ENCODE peak calls at places on chromosomes 16 and 17, in nine cellular contexts. One of them, this sample, is unnamed.
A peak's percentile ranks its signal among the peaks of the same experiment; 100 is the strongest.

GRCh38 chr17:47895254-47895855 is 681 bp upstream of the SP2 start:
- DNase-seq in SK-N-SH: no peak
- DNase-seq in A549: peak; percentile 31
- DNase-seq in MM.1S: peak; percentile 27
- DNase-seq in lower lobe of right lung: peak; percentile 67
- DNase-seq in HCT116: no peak
- DNase-seq in colonic mucosa: peak; percentile 55
- DNase-seq in tibial artery: no peak
- DNase-seq in left ventricle myocardium inferior: no peak
- DNase-seq in this sample: no peak

GRCh38 chr16:56713794-56714193 is 16.1 kb upstream of the NUP93 start:
- DNase-seq in SK-N-SH: no peak
- DNase-seq in A549: no peak
- DNase-seq in MM.1S: no peak
- DNase-seq in lower lobe of right lung: no peak
- DNase-seq in HCT116: no peak
- DNase-seq in colonic mucosa: no peak
- DNase-seq in tibial artery: no peak
- DNase-seq in left ventricle myocardium inferior: no peak
- DNase-seq in this sample: no peak

GRCh38 chr16:3004781-3005284 is 7.9 kb upstream of the CLDN9 start:
- DNase-seq in SK-N-SH: peak; percentile 58
- DNase-seq in A549: peak; percentile 36
- DNase-seq in MM.1S: no peak
- DNase-seq in lower lobe of right lung: no peak
- DNase-seq in HCT116: no peak
- DNase-seq in colonic mucosa: peak; percentile 82
- DNase-seq in tibial artery: no peak
- DNase-seq in left ventricle myocardium inferior: no peak
- DNase-seq in this sample: no peak

GRCh38 chr16:71700822-71701221 is 23.7 kb downstream of the PHLPP2 start:
- DNase-seq in SK-N-SH: no peak
- DNase-seq in A549: no peak
- DNase-seq in MM.1S: no peak
- DNase-seq in lower lobe of right lung: no peak
- DNase-seq in HCT116: no peak
- DNase-seq in colonic mucosa: no peak
- DNase-seq in tibial artery: no peak
- DNase-seq in left ventricle myocardium inferior: no peak
- DNase-seq in this sample: no peak

GRCh38 chr16:27067138-27067537 is 411 bp downstream of the C16orf82 start:
- DNase-seq in SK-N-SH: peak; percentile 44
- DNase-seq in A549: no peak
- DNase-seq in MM.1S: no peak
- DNase-seq in lower lobe of right lung: no peak
- DNase-seq in HCT116: no peak
- DNase-seq in colonic mucosa: no peak
- DNase-seq in tibial artery: no peak
- DNase-seq in left ventricle myocardium inferior: no peak
- DNase-seq in this sample: no peak

GRCh38 chr17:66965801-66966528 is 1.5 kb downstream of the CACNG4 start:
- DNase-seq in SK-N-SH: no peak
- DNase-seq in A549: no peak
- DNase-seq in MM.1S: peak; percentile 21
- DNase-seq in lower lobe of right lung: no peak
- DNase-seq in HCT116: no peak
- DNase-seq in colonic mucosa: peak; percentile 28
- DNase-seq in tibial artery: no peak
- DNase-seq in left ventricle myocardium inferior: no peak
- DNase-seq in this sample: no peak

GRCh38 chr17:45316271-45317112 is at the start of gene MAP3K14:
- DNase-seq in SK-N-SH: peak; percentile 87
- DNase-seq in A549: no peak
- DNase-seq in MM.1S: peak; percentile 73
- DNase-seq in lower lobe of right lung: peak; percentile 90
- DNase-seq in HCT116: no peak
- DNase-seq in colonic mucosa: peak; percentile 69
- DNase-seq in tibial artery: peak; percentile 85
- DNase-seq in left ventricle myocardium inferior: peak; percentile 80
- DNase-seq in this sample: no peak

GRCh38 chr17:6061290-6061689 is 8.9 kb upstream of the WSCD1 start:
- DNase-seq in SK-N-SH: no peak
- DNase-seq in A549: peak; percentile 82
- DNase-seq in MM.1S: no peak
- DNase-seq in lower lobe of right lung: no peak
- DNase-seq in HCT116: peak; percentile 16
- DNase-seq in colonic mucosa: no peak
- DNase-seq in tibial artery: peak; percentile 90
- DNase-seq in left ventricle myocardium inferior: no peak
- DNase-seq in this sample: peak; percentile 3

GRCh38 chr16:79597277-79597676 is 3.3 kb downstream of the MAF start:
- DNase-seq in SK-N-SH: no peak
- DNase-seq in A549: no peak
- DNase-seq in MM.1S: no peak
- DNase-seq in lower lobe of right lung: no peak
- DNase-seq in HCT116: no peak
- DNase-seq in colonic mucosa: no peak
- DNase-seq in tibial artery: no peak
- DNase-seq in left ventricle myocardium inferior: no peak
- DNase-seq in this sample: no peak

GRCh38 chr17:29621751-29622194 is 939 bp downstream of the CORO6 start:
- DNase-seq in SK-N-SH: peak; percentile 57
- DNase-seq in A549: no peak
- DNase-seq in MM.1S: no peak
- DNase-seq in lower lobe of right lung: no peak
- DNase-seq in HCT116: no peak
- DNase-seq in colonic mucosa: no peak
- DNase-seq in tibial artery: peak; percentile 74
- DNase-seq in left ventricle myocardium inferior: no peak
- DNase-seq in this sample: no peak

GRCh38 chr17:74442670-74443515 is 11.0 kb downstream of the GPRC5C start:
- DNase-seq in SK-N-SH: peak; percentile 60
- DNase-seq in A549: no peak
- DNase-seq in MM.1S: no peak
- DNase-seq in lower lobe of right lung: peak; percentile 91
- DNase-seq in HCT116: peak; percentile 89
- DNase-seq in colonic mucosa: peak; percentile 94
- DNase-seq in tibial artery: peak; percentile 95
- DNase-seq in left ventricle myocardium inferior: peak; percentile 94
- DNase-seq in this sample: no peak

GRCh38 chr16:68444058-68444657 is 4.2 kb downstream of the SMPD3 start:
- DNase-seq in SK-N-SH: no peak
- DNase-seq in A549: no peak
- DNase-seq in MM.1S: no peak
- DNase-seq in lower lobe of right lung: no peak
- DNase-seq in HCT116: no peak
- DNase-seq in colonic mucosa: peak; percentile 57
- DNase-seq in tibial artery: no peak
- DNase-seq in left ventricle myocardium inferior: no peak
- DNase-seq in this sample: no peak

GRCh38 chr17:19329839-19330238 is 32.7 kb downstream of the B9D1 start:
- DNase-seq in SK-N-SH: no peak
- DNase-seq in A549: no peak
- DNase-seq in MM.1S: no peak
- DNase-seq in lower lobe of right lung: no peak
- DNase-seq in HCT116: no peak
- DNase-seq in colonic mucosa: no peak
- DNase-seq in tibial artery: peak; percentile 24
- DNase-seq in left ventricle myocardium inferior: no peak
- DNase-seq in this sample: no peak

GRCh38 chr16:52496051-52496876 is 50.7 kb downstream of the TOX3 start:
- DNase-seq in SK-N-SH: no peak
- DNase-seq in A549: no peak
- DNase-seq in MM.1S: no peak
- DNase-seq in lower lobe of right lung: no peak
- DNase-seq in HCT116: no peak
- DNase-seq in colonic mucosa: peak; percentile 29
- DNase-seq in tibial artery: no peak
- DNase-seq in left ventricle myocardium inferior: no peak
- DNase-seq in this sample: no peak

GRCh38 chr17:34443832-34444469 is 80.9 kb upstream of the CCL1 start:
- DNase-seq in SK-N-SH: peak; percentile 76
- DNase-seq in A549: peak; percentile 48
- DNase-seq in MM.1S: peak; percentile 66
- DNase-seq in lower lobe of right lung: no peak
- DNase-seq in HCT116: no peak
- DNase-seq in colonic mucosa: no peak
- DNase-seq in tibial artery: no peak
- DNase-seq in left ventricle myocardium inferior: peak; percentile 23
- DNase-seq in this sample: no peak

GRCh38 chr17:57696050-57696449 is 49.0 kb downstream of the CCDC182 start:
- DNase-seq in SK-N-SH: no peak
- DNase-seq in A549: no peak
- DNase-seq in MM.1S: no peak
- DNase-seq in lower lobe of right lung: no peak
- DNase-seq in HCT116: no peak
- DNase-seq in colonic mucosa: no peak
- DNase-seq in tibial artery: no peak
- DNase-seq in left ventricle myocardium inferior: no peak
- DNase-seq in this sample: no peak

GRCh38 chr16:48053346-48053745 is 102.4 kb downstream of the ABCC12 start:
- DNase-seq in SK-N-SH: no peak
- DNase-seq in A549: no peak
- DNase-seq in MM.1S: no peak
- DNase-seq in lower lobe of right lung: peak; percentile 52
- DNase-seq in HCT116: no peak
- DNase-seq in colonic mucosa: no peak
- DNase-seq in tibial artery: no peak
- DNase-seq in left ventricle myocardium inferior: no peak
- DNase-seq in this sample: peak; percentile 21

DNA sequence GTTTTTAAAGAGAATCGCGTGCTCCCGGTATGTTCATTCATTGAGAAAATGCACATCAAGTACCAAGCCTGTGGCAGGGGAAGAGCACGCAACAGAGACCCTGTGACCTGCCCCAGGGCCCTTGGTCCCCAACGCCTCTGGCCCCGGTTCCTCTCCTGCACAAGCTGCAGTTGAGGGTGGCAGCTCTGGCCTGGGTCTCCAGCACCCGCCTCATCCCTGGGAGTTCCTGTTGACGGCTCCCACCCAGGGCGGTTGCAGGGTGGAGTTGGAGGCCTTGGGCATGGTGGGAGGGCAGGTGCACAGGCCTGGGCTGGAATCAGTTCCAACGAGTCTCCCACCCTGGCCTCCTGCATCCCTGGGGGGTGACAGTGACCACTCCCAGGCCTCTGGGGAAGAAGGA is 5.0 kb downstream of the NECAB2 start:
- DNase-seq in SK-N-SH: no peak
- DNase-seq in A549: no peak
- DNase-seq in MM.1S: no peak
- DNase-seq in lower lobe of right lung: peak; percentile 30
- DNase-seq in HCT116: no peak
- DNase-seq in colonic mucosa: no peak
- DNase-seq in tibial artery: no peak
- DNase-seq in left ventricle myocardium inferior: peak; percentile 9
- DNase-seq in this sample: no peak
- H3K4me1 ChIP-seq in SK-N-SH: no peaks in the 10 kb centered on the region
- H3K4me1 ChIP-seq in A549: no peaks in the 10 kb centered on the region
- H3K4me1 ChIP-seq in MM.1S: no peaks in the 10 kb centered on the region
- H3K4me1 ChIP-seq in lower lobe of right lung: no peaks in the 10 kb centered on the region
- H3K4me1 ChIP-seq in HCT116: no peaks in the 10 kb centered on the region
- H3K4me1 ChIP-seq in colonic mucosa: no peaks in the 10 kb centered on the region
- H3K4me1 ChIP-seq in tibial artery: no peaks in the 10 kb centered on the region
- H3K4me1 ChIP-seq in left ventricle myocardium inferior: no peaks in the 10 kb centered on the region
- H3K4me1 ChIP-seq in this sample: no peaks in the 10 kb centered on the region

DNA sequence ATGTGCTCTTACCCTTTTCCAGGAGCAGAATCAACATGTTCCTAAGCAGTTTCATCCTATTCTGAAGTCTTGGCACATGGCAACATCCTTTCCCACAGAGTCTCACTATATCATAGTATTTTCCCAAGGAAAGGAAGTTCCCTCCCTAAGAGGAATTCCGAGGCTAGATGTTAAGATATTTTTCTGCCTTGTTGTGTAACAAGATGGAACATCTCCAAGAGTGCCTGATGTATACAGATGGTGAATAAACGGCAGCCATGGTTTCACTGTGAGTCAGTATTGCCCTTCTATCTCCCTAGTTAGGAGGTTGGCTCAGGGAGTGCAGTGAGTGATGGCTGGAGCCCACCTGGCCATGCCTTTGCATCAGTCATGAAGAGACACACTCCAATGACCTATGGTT is 48.2 kb downstream of the SPACA3 start:
- DNase-seq in SK-N-SH: no peak
- DNase-seq in A549: no peak
- DNase-seq in MM.1S: no peak
- DNase-seq in lower lobe of right lung: no peak
- DNase-seq in HCT116: no peak
- DNase-seq in colonic mucosa: peak; percentile 4
- DNase-seq in tibial artery: no peak
- DNase-seq in left ventricle myocardium inferior: no peak
- DNase-seq in this sample: peak; percentile 81
- H3K4me1 ChIP-seq in SK-N-SH: no peaks in the 10 kb centered on the region
- H3K4me1 ChIP-seq in A549: peaks cover 14% of the 10 kb centered on the region
- H3K4me1 ChIP-seq in MM.1S: no peaks in the 10 kb centered on the region
- H3K4me1 ChIP-seq in lower lobe of right lung: peaks cover 8% of the 10 kb centered on the region
- H3K4me1 ChIP-seq in HCT116: no peaks in the 10 kb centered on the region
- H3K4me1 ChIP-seq in colonic mucosa: no peaks in the 10 kb centered on the region
- H3K4me1 ChIP-seq in tibial artery: no peaks in the 10 kb centered on the region
- H3K4me1 ChIP-seq in left ventricle myocardium inferior: peaks cover 30% of the 10 kb centered on the region
- H3K4me1 ChIP-seq in this sample: no peaks in the 10 kb centered on the region

DNA sequence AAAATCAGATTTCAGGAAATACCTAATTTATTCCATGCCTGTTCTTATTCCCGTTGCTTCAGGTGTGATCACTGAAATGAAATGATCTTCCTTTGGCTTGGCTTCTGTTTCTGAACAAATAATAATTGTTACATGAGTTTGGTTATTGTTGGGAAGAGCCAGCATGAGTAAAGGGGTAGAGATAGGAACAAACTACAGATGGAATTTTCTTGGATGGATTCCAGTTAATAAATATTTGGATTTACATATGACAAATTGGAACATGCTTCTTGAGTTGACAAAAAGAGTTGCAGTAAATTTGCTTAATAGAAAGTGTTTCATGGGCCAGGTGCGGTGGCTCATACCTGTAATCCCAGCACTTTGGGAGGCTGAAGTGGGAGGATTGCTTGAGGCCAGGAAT is 28.2 kb downstream of the TAC4 start:
- DNase-seq in SK-N-SH: no peak
- DNase-seq in A549: no peak
- DNase-seq in MM.1S: no peak
- DNase-seq in lower lobe of right lung: no peak
- DNase-seq in HCT116: no peak
- DNase-seq in colonic mucosa: no peak
- DNase-seq in tibial artery: no peak
- DNase-seq in left ventricle myocardium inferior: no peak
- DNase-seq in this sample: no peak
- H3K4me1 ChIP-seq in SK-N-SH: no peaks in the 10 kb centered on the region
- H3K4me1 ChIP-seq in A549: no peaks in the 10 kb centered on the region
- H3K4me1 ChIP-seq in MM.1S: no peaks in the 10 kb centered on the region
- H3K4me1 ChIP-seq in lower lobe of right lung: peaks cover 54% of the 10 kb centered on the region
- H3K4me1 ChIP-seq in HCT116: no peaks in the 10 kb centered on the region
- H3K4me1 ChIP-seq in colonic mucosa: peaks cover 4% of the 10 kb centered on the region
- H3K4me1 ChIP-seq in tibial artery: no peaks in the 10 kb centered on the region
- H3K4me1 ChIP-seq in left ventricle myocardium inferior: peaks cover 60% of the 10 kb centered on the region
- H3K4me1 ChIP-seq in this sample: peaks cover 12% of the 10 kb centered on the region

DNA sequence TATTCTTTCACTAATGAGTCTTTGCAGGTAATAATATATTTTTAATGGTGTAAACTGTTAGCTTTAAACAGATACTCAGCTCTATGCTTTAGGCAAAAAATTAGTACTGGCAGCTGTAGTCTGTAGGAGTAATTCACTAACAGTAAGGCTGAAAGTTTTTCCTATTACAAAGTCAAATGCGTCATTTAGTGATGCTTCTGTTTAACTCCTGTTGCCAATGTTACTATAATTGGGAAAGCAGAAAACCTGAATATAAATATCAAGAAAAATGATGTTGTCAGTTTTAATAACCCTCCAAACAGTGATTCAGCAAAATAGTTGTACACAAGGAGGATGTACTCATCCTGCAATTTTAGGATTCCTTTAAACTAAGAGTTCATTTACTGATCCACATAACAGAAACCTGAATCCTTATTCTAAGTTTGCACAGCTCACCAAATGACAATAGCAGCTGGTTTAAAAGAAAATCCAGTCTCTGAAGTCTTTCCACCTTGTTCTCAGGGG is 4.3 kb downstream of the CDR2 start:
- DNase-seq in SK-N-SH: no peak
- DNase-seq in A549: no peak
- DNase-seq in MM.1S: no peak
- DNase-seq in lower lobe of right lung: no peak
- DNase-seq in HCT116: no peak
- DNase-seq in colonic mucosa: no peak
- DNase-seq in tibial artery: no peak
- DNase-seq in left ventricle myocardium inferior: no peak
- DNase-seq in this sample: no peak
- H3K4me1 ChIP-seq in SK-N-SH: peaks cover 38% of the 10 kb centered on the region
- H3K4me1 ChIP-seq in A549: peaks cover 50% of the 10 kb centered on the region
- H3K4me1 ChIP-seq in MM.1S: peaks cover 28% of the 10 kb centered on the region
- H3K4me1 ChIP-seq in lower lobe of right lung: peaks cover 54% of the 10 kb centered on the region
- H3K4me1 ChIP-seq in HCT116: peaks cover 40% of the 10 kb centered on the region
- H3K4me1 ChIP-seq in colonic mucosa: peaks cover 19% of the 10 kb centered on the region
- H3K4me1 ChIP-seq in tibial artery: no peaks in the 10 kb centered on the region
- H3K4me1 ChIP-seq in left ventricle myocardium inferior: peaks cover 55% of the 10 kb centered on the region
- H3K4me1 ChIP-seq in this sample: peaks cover 59% of the 10 kb centered on the region

This sample was measured in foreskin keratinocyte.